ENCODE peak calls at places on chromosome 3, in six cellular contexts. V is kidney glomerular epithelial cell, G is endodermal cell, H is cardiac fibroblast, R is NCI-H187, U is NCI-H1417. X is an unnamed sample.

GRCh38 chr3:149376728-149377407 is 581 bp downstream of the TM4SF1 start:
- DNase-seq in U (no peak), H (peak), R (no peak), G (no peak), V (peak), X (no peak)

GRCh38 chr3:196431193-196432136 is 762 bp downstream of the UBXN7 start:
- DNase-seq in U (peak), R (no peak), V (peak), G (no peak), H (peak), X (peak)

GRCh38 chr3:119635719-119636118 is 24.7 kb downstream of the POPDC2 start:
- DNase-seq in U (no peak), R (no peak), H (no peak), G (no peak), V (no peak), X (no peak)

GRCh38 chr3:127811717-127812116 is 10.6 kb downstream of the MGLL start:
- DNase-seq in U (no peak), H (no peak), R (no peak), V (no peak), G (no peak), X (no peak)

GRCh38 chr3:196287405-196288140 is at the start of gene PCYT1A:
- DNase-seq in H (peak), G (peak), V (peak), U (peak), R (peak), X (peak)

GRCh38 chr3:113589971-113590370 is 57.6 kb downstream of the SIDT1 start:
- DNase-seq in G (no peak), V (no peak), R (no peak), H (no peak), U (no peak), X (no peak)

GRCh38 chr3:38117163-38117716 is 19.7 kb downstream of the ACAA1 start:
- DNase-seq in G (no peak), U (no peak), V (no peak), H (no peak), R (no peak), X (no peak)

GRCh38 chr3:124923833-124924232 is 10.7 kb downstream of the MUC13 start:
- DNase-seq in U (no peak), R (no peak), G (no peak), V (no peak), H (no peak), X (no peak)

GRCh38 chr3:98482717-98483482 is 14.6 kb upstream of the OR5K2 start:
- DNase-seq in V (no peak), R (no peak), U (no peak), H (no peak), G (no peak), X (no peak)

GRCh38 chr3:130576571-130577266 is 59.7 kb downstream of the COL6A6 start:
- DNase-seq in V (peak), R (no peak), G (no peak), H (peak), U (no peak), X (no peak)

GRCh38 chr3:13414040-13414729 is 5.9 kb downstream of the NUP210 start:
- DNase-seq in G (no peak), V (no peak), R (no peak), U (no peak), H (no peak), X (peak)

GRCh38 chr3:124656531-124656930 is 73.7 kb upstream of the UMPS start:
- DNase-seq in R (no peak), H (no peak), V (no peak), U (no peak), G (no peak), X (no peak)

GRCh38 chr3:138296639-138297038 is 33.0 kb downstream of the NME9 start:
- DNase-seq in R (no peak), G (no peak), H (no peak), V (no peak), U (no peak), X (no peak)

GRCh38 chr3:127448161-127448561 is 142.4 kb downstream of the TPRA1 start:
- DNase-seq in R (no peak), H (no peak), G (peak), U (no peak), V (no peak), X (no peak)